ENCODE peak calls at places on chromosomes 12 and 14, in four cellular contexts. C is HepG2, S is H1, O is GM12878. L is an unnamed sample.

GRCh38 chr14:29529418-29529817 is 398.2 kb downstream of the PRKD1 start:
- DNase-seq in C (peak; percentile 17), O (no peak), S (no peak), L (peak; percentile 17)

GRCh38 chr14:76498976-76499375 is 123.0 kb downstream of the ESRRB start:
- DNase-seq in S (no peak), C (no peak), O (no peak), L (no peak)

GRCh38 chr14:97456958-97457357 is 659.8 kb downstream of the VRK1 start:
- DNase-seq in O (no peak), S (no peak), C (no peak), L (no peak)

GRCh38 chr12:103632554-103633216 is 45.6 kb downstream of the STAB2 start:
- DNase-seq in S (peak; percentile 86), C (peak; percentile 66), O (peak; percentile 31), L (peak; percentile 87)

GRCh38 chr14:85565862-85566296 is 35.9 kb downstream of the FLRT2 start:
- DNase-seq in S (no peak), C (no peak), O (no peak), L (no peak)

GRCh38 chr12:6295187-6295811 is 15.2 kb upstream of the PLEKHG6 start:
- DNase-seq in S (no peak), C (peak; percentile 98), O (no peak), L (peak; percentile 55)

GRCh38 chr14:102870994-102871831 is 51.2 kb upstream of the AMN start:
- DNase-seq in S (no peak), O (no peak), C (no peak), L (no peak)

GRCh38 chr14:100140452-100141132 is 18.9 kb downstream of the DEGS2 start:
- DNase-seq in O (no peak), C (peak; percentile 82), S (peak; percentile 58), L (peak; percentile 71)

GRCh38 chr14:77151245-77151644 is 9.7 kb upstream of the ZDHHC22 start:
- DNase-seq in S (no peak), C (no peak), O (no peak), L (peak; percentile 31)

GRCh38 chr14:104682107-104682593 is 7.3 kb upstream of the INF2 start:
- DNase-seq in S (peak; percentile 85), O (no peak), C (no peak), L (no peak)

GRCh38 chr14:100840286-100840685 is 14.4 kb downstream of the MEG3 start:
- DNase-seq in C (no peak), S (no peak), O (no peak), L (no peak)

GRCh38 chr12:46535907-46536306 is 163.3 kb upstream of the SLC38A2 start:
- DNase-seq in C (no peak), O (no peak), S (no peak), L (no peak)

GRCh38 chr12:57046947-57047890 is 2.7 kb downstream of the MYO1A start:
- DNase-seq in C (no peak), S (no peak), O (no peak), L (no peak)

GRCh38 chr14:89912667-89913211 is 41.8 kb downstream of the EFCAB11 start:
- DNase-seq in C (peak; percentile 59), S (no peak), O (no peak), L (no peak)

GRCh38 chr12:95205685-95206084 is 11.6 kb downstream of the FGD6 start:
- DNase-seq in C (no peak), O (no peak), S (no peak), L (no peak)

GRCh38 chr14:75459099-75459741 is 31.4 kb downstream of the JDP2 start:
- DNase-seq in S (no peak), O (no peak), C (no peak), L (no peak)

GRCh38 chr12:80165741-80166140 is 66.4 kb downstream of the OTOGL start:
- DNase-seq in S (no peak), C (no peak), O (no peak), L (no peak)

GRCh38 chr12:114500775-114501473 is 95.0 kb upstream of the TBX5 start:
- DNase-seq in O (no peak), C (no peak), S (no peak), L (no peak)

GRCh38 chr12:46459111-46459510 is 86.5 kb upstream of the SLC38A2 start:
- DNase-seq in O (no peak), C (no peak), S (no peak), L (no peak)

GRCh38 chr14:83164591-83164990 is 1630.9 kb upstream of the SEL1L start:
- DNase-seq in C (no peak), S (no peak), O (no peak), L (no peak)

GRCh38 chr12:85549658-85550057 is 269.6 kb downstream of the ALX1 start:
- DNase-seq in O (no peak), C (peak; percentile 10), S (no peak), L (no peak)

GRCh38 chr12:116599285-116600122 is 40.3 kb downstream of the MAP1LC3B2 start:
- DNase-seq in C (peak; percentile 22), S (no peak), O (peak; percentile 7), L (peak; percentile 87)

GRCh38 chr14:66746316-66747006 is 238.5 kb downstream of the GPHN start:
- DNase-seq in S (no peak), C (peak; percentile 12), O (no peak), L (peak; percentile 31)

GRCh38 chr12:57834086-57834876 is 12.2 kb downstream of the CTDSP2 start:
- DNase-seq in S (no peak), O (no peak), C (no peak), L (no peak)

GRCh38 chr14:61602733-61603077 is 92.6 kb upstream of the HIF1A start:
- DNase-seq in O (no peak), S (no peak), C (peak; percentile 79), L (no peak)

GRCh38 chr12:74999474-74999873 is 210.2 kb downstream of the KCNC2 start:
- DNase-seq in C (no peak), O (no peak), S (no peak), L (no peak)

GRCh38 chr14:58104808-58105207 is 47.2 kb downstream of the ARMH4 start:
- DNase-seq in S (no peak), O (no peak), C (no peak), L (no peak)

GRCh38 chr12:87150969-87151662 is 878.1 kb downstream of the C12orf50 start:
- DNase-seq in O (peak; percentile 4), S (no peak), C (no peak), L (no peak)

GRCh38 chr14:104781271-104782077 is 14.1 kb downstream of the AKT1 start:
- DNase-seq in O (no peak), C (no peak), S (no peak), L (no peak)

GRCh38 chr12:56020437-56021189 is at the start of gene IKZF4:
- DNase-seq in S (no peak), C (no peak), O (no peak), L (peak; percentile 85)

GRCh38 chr14:74906923-74907620 is 16.0 kb downstream of the RPS6KL1 start:
- DNase-seq in O (no peak), S (no peak), C (no peak), L (no peak)

GRCh38 chr12:91921555-91921954 is 224.1 kb downstream of the BTG1 start:
- DNase-seq in O (no peak), C (no peak), S (no peak), L (no peak)

GRCh38 chr12:6646276-6647082 is 753 bp downstream of the ACRBP start:
- DNase-seq in S (no peak), O (no peak), C (no peak), L (no peak)

GRCh38 chr14:63663428-63664142 is 21.9 kb upstream of the WDR89 start:
- DNase-seq in C (peak; percentile 23), O (no peak), S (no peak), L (no peak)
- TF ChIP-seq CBX5 in C (no peak), O (no peak), S (no peak), L (no peak)

DNA sequence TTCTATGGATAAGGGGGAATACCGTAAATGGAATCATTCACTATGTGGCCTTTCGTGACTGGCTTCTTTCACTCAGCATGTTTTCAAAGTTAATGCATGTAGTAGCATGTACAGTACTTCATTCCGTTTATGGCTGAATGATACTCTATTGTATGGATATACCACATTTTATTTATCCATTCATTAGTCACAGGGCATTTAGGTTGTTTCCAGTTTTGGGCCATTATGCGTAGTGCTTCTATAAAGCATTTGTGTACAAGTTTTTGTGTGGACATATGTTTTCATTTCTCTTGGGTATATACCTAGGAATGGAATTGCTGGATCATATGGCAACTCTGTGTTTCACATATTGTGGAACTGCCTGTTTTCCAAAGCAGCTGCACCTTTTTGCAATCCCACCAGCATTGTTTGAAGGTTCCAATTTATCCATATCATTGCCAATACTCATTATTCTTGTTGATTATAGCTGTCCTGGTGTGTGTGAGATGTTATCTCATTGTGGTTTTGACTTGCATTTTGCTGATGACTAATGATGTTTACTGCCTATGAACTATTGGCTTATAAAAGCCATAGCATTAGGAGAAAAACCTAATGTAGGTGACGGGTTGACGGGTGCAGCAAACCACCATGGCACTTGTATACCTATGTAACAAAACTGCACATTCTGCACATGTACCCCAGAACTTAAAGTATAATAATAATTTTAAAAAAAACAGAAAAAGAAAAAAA is 45.5 kb downstream of the ATF7IP start:
- DNase-seq in C (no peak), S (no peak), O (no peak), L (no peak)
- TF ChIP-seq CBX5 in C (no peak), S (no peak), O (no peak), L (no peak)

GRCh38 chr12:54419088-54419887 is at the start of gene ITGA5:
- DNase-seq in C (no peak), S (no peak), O (no peak), L (peak; percentile 82)
- TF ChIP-seq CBX5 in C (no peak), S (no peak), O (no peak), L (no peak)

DNA sequence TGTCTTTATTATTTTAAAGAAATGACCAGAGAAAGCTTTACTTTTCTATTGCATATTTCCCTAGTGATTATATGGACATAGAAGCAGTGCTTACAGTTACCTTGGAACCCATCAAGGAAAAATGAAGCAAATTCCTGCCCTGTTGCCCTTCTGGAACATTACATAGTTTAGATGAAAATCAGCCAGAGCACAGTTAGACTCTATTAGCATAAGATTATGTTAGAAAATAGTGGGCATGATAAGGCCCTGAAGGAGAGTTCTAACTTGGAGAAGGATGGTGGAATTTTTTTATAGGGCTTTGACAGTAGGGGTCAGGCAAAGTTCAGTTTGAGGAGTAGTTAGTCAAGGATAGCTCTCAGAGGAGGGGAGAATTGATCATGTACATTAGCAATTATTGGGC is 74.3 kb downstream of the FUT8 start:
- DNase-seq in S (no peak), C (no peak), O (no peak), L (no peak)
- TF ChIP-seq CBX5 in S (no peak), C (no peak), O (no peak), L (no peak)

GRCh38 chr12:25352078-25352918 is 101.6 kb upstream of the KRAS start:
- DNase-seq in O (peak; percentile 24), S (no peak), C (no peak), L (no peak)
- TF ChIP-seq CBX5 in O (no peak), S (no peak), C (no peak), L (no peak)

DNA sequence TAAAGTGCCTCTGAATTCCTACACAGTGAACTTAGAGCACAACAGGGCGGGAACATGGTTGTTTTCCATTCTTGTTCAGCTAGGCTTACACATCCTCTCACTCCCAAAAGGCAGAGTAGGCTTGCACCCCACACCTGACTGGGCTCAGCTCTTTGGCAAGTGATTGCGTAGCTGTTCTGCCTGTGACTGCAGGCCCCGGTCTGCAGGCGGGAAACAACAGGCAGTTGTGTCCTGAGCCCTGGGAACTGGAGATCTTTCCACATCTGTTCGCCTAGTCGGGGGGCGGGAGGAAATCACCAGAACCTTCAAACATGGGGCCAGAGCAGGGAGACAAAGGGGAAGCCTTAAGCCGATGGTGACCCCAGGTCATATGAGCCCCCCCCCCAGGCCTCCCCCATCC is 274.7 kb downstream of the ZFP36L1 start:
- DNase-seq in C (peak; percentile 41), S (no peak), O (no peak), L (no peak)
- TF ChIP-seq CBX5 in C (no peak), S (no peak), O (no peak), L (no peak)

GRCh38 chr12:25811656-25812126 is 146.8 kb upstream of the RASSF8 start:
- DNase-seq in O (peak; percentile 52), S (no peak), C (no peak), L (no peak)
- TF ChIP-seq CBX5 in O (no peak), S (no peak), C (no peak), L (no peak)

GRCh38 chr14:50599700-50600444 is 39.9 kb downstream of the ATL1 start:
- DNase-seq in C (peak; percentile 36), S (no peak), O (no peak), L (no peak)
- TF ChIP-seq CBX5 in C (no peak), S (no peak), O (no peak), L (no peak)